ENCODE peak calls at places on chromosome 3, in ten cellular contexts. U is sigmoid colon; V is dermis microvascular lymphatic vessel endothelial cell; K is HEK293T; L is globus pallidus; E is HTR-8/SVneo; S is central memory CD4-positive, alpha-beta T cell; Z is HT-29; J is activated CD8-positive, alpha-beta memory T cell treated with anti-CD3 and anti-CD28 coated beads for 48 hours; P is stimulated activated effector memory CD8-positive, alpha-beta T cell treated with anti-CD3 and anti-CD28 coated beads, Interleukin-12 subunit alpha, Interleukin-12 subunit beta, amount 100 ng/mL, for 72 hours. M is an unnamed sample.

GRCh38 chr3:77161098-77161497 is 121.2 kb downstream of the ROBO2 start:
- DNase-seq in U (no peak), V (no peak), K (no peak), L (no peak), E (no peak), S (no peak), Z (no peak), J (no peak), P (no peak), M (no peak)

GRCh38 chr3:161475905-161476304 is 20.7 kb upstream of the OTOL1 start:
- DNase-seq in U (no peak), V (no peak), K (no peak), L (peak), E (no peak), S (no peak), Z (peak), J (no peak), P (no peak), M (peak)

GRCh38 chr3:13414040-13414729 is 5.9 kb downstream of the NUP210 start:
- DNase-seq in U (no peak), V (no peak), K (no peak), L (peak), E (no peak), S (peak), Z (peak), J (peak), P (peak), M (no peak)

GRCh38 chr3:173275740-173276139 is 121.8 kb upstream of the NLGN1 start:
- DNase-seq in U (no peak), V (no peak), K (peak), L (no peak), E (no peak), S (no peak), Z (peak), J (no peak), P (no peak), M (peak)

GRCh38 chr3:21942328-21942727 is 191.3 kb upstream of the ZNF385D start:
- DNase-seq in U (no peak), V (no peak), K (peak), L (no peak), E (peak), S (no peak), Z (no peak), J (no peak), P (no peak), M (no peak)

GRCh38 chr3:74693696-74694393 is 79.4 kb upstream of the CNTN3 start:
- DNase-seq in U (no peak), V (no peak), K (no peak), L (no peak), E (no peak), S (no peak), Z (no peak), J (no peak), P (no peak), M (no peak)

GRCh38 chr3:32184187-32184730 is 54.2 kb upstream of the CMTM8 start:
- DNase-seq in U (no peak), V (no peak), K (no peak), L (no peak), E (no peak), S (no peak), Z (no peak), J (no peak), P (no peak), M (no peak)

GRCh38 chr3:142209655-142210054 is 15.7 kb downstream of the GK5 start:
- DNase-seq in U (peak), V (no peak), K (no peak), L (no peak), E (no peak), S (no peak), Z (no peak), J (no peak), P (no peak), M (no peak)